ENCODE peak calls at places on chromosomes 2 and 18, in nine cellular contexts. B, U, R, C, T, J, I, S and H are unnamed samples.

GRCh38 chr18:61731169-61731568 is 161.6 kb downstream of the RNF152 start:
- DNase-seq in R (no peak), U (no peak), S (no peak), B (no peak), T (no peak), J (no peak), I (no peak), C (no peak), H (no peak)

GRCh38 chr2:8882094-8882493 is 44.7 kb upstream of the KIDINS220 start:
- DNase-seq in T (no peak), S (no peak), C (peak; percentile 43), U (peak; percentile 55), R (no peak), J (no peak), B (peak; percentile 22), I (no peak), H (no peak)

GRCh38 chr2:185208261-185208660 is 530.3 kb upstream of the FSIP2 start:
- DNase-seq in T (no peak), B (peak; percentile 45), U (peak; percentile 17), C (peak; percentile 60), J (no peak), S (peak; percentile 29), I (no peak), R (no peak), H (no peak)

GRCh38 chr2:236663267-236663666 is 93.6 kb downstream of the ACKR3 start:
- DNase-seq in J (no peak), R (peak; percentile 90), C (no peak), U (no peak), S (no peak), T (peak; percentile 78), I (peak; percentile 93), B (no peak), H (peak; percentile 62)

GRCh38 chr18:13400636-13401315 is 182.2 kb downstream of the LDLRAD4 start:
- DNase-seq in T (no peak), C (no peak), S (no peak), U (no peak), J (no peak), B (no peak), I (no peak), R (no peak), H (no peak)

GRCh38 chr2:8456149-8457091 is 225.4 kb upstream of the ID2 start:
- DNase-seq in T (no peak), B (no peak), R (no peak), U (no peak), S (peak; percentile 31), J (no peak), C (no peak), I (no peak), H (no peak)

GRCh38 chr2:30252723-30253688 is 21.7 kb downstream of the LBH start:
- DNase-seq in S (peak; percentile 58), C (no peak), R (no peak), J (peak; percentile 64), I (no peak), U (peak; percentile 87), B (no peak), T (peak; percentile 58), H (peak; percentile 38)

GRCh38 chr2:28895189-28895893 is 874 bp downstream of the WDR43 start:
- DNase-seq in I (no peak), U (peak; percentile 48), B (no peak), S (no peak), T (peak; percentile 70), C (peak; percentile 54), J (no peak), R (peak; percentile 87), H (peak; percentile 44)

GRCh38 chr2:85804583-85804982 is 50.8 kb downstream of the ATOH8 start:
- DNase-seq in S (no peak), B (no peak), R (no peak), J (no peak), C (no peak), T (peak; percentile 45), U (peak; percentile 36), I (no peak), H (no peak)

GRCh38 chr2:189260361-189260761 is 80.8 kb upstream of the COL5A2 start:
- DNase-seq in U (no peak), J (no peak), R (no peak), S (no peak), T (no peak), I (no peak), C (no peak), B (no peak), H (no peak)

GRCh38 chr18:27181726-27182125 is 3.4 kb downstream of the CHST9 start:
- DNase-seq in S (no peak), J (no peak), R (no peak), I (no peak), U (no peak), B (no peak), T (no peak), C (no peak), H (no peak)

GRCh38 chr2:230254152-230254881 is 28.8 kb downstream of the SP140 start:
- DNase-seq in I (no peak), R (no peak), T (no peak), B (no peak), J (no peak), C (no peak), U (no peak), S (no peak), H (no peak)

GRCh38 chr18:2979027-2979570 is 33.8 kb downstream of the LPIN2 start:
- DNase-seq in C (no peak), B (no peak), T (no peak), S (no peak), U (no peak), R (no peak), I (no peak), J (no peak), H (no peak)

GRCh38 chr2:27723372-27724144 is 48.0 kb upstream of the MRPL33 start:
- DNase-seq in I (no peak), J (peak; percentile 61), C (peak; percentile 75), S (peak; percentile 79), U (peak; percentile 92), R (no peak), B (peak; percentile 62), T (no peak), H (peak; percentile 35)

GRCh38 chr18:52313213-52313612 is 26.8 kb upstream of the DCC start:
- DNase-seq in S (no peak), J (no peak), R (no peak), U (no peak), B (no peak), T (no peak), I (no peak), C (no peak), H (no peak)

DNA sequence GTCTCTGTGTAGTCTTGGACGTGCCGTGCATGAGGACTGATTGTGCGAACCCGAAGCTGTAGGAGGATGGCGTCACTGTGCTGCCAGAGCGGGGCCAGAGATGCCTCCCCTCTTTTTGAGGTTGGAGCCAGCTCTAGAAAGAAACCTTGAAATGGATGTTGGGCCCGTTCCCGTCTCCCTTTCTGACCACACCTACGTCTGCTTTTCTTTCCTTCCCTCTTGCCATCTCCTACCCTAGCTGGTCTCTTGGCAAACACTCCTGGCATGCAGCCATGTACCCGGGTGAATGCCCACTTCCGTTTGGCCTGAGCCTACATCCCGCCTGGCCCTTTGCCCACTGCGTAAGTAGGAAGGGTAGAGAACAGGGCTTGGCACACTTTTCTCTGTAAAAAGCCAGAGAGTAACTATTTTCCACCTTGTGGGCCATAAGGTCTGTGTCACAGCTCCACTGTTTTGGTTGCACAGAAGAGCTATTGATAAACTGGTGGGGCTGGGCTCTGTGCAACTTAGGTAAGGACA is 37.4 kb downstream of the SH3BP4 start:
- DNase-seq in I (no peak), T (peak; percentile 87), U (no peak), J (peak; percentile 82), R (no peak), B (no peak), S (peak; percentile 99), C (no peak), H (peak; percentile 68)
- TF ChIP-seq POLR2A in I (no peak), T (no peak), U (no peak), J (no peak), R (no peak), B (no peak), S (no peak), C (no peak), H (no peak)

DNA sequence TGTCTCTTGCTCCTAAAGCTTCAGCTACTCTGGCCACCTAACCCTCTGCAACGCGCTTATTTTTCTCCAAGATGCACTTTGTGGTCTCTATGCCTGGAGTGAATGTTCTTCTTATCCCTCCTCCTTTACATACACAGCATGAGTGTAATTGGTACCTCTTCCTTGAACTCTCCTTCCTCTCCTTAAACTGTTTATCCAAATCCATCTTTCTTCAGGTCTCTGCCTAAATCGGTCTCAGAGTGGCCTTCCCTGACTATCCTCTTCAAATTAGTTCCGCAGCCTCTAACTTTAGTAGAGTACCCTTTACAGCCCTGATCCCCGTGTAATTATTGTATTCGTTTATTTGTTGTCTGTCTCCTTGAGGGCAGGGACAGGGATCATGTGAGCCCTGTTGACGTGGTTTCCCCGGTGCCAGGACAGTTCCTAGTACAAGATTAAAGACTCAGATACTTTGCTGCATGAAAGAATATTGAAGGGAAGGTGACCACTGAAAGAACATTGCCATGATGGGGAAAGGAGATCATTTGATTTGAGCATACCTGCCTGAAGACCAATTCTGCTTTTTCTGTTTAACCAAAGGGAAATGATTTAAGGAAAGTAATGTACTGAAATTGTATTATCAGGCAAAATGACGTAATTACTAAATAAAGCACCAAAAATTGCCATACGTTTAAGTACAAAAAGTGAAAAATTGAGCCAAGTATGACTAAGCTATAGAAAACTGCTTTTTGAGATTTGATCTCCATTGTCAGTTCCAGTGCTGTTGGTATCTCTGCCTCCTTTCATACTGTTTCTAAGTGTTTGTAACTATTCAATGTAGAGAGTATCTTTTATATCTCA is 1.2 kb downstream of the CNOT9 start:
- DNase-seq in B (no peak), U (peak; percentile 24), J (no peak), I (no peak), T (no peak), R (no peak), C (peak; percentile 34), S (peak; percentile 40), H (peak; percentile 27)
- H3K4me1 ChIP-seq in B (peaks cover 27% of the 10 kb centered on the region), U (peaks cover 22% of the 10 kb centered on the region), J (peaks cover 19% of the 10 kb centered on the region), I (peaks cover 50% of the 10 kb centered on the region), T (peaks cover 35% of the 10 kb centered on the region), R (peaks cover 40% of the 10 kb centered on the region), C (peaks cover 51% of the 10 kb centered on the region), S (peaks cover 51% of the 10 kb centered on the region), H (peaks cover 57% of the 10 kb centered on the region)

GRCh38 chr2:168160897-168161296 is 86.5 kb downstream of the STK39 start:
- DNase-seq in B (peak; percentile 69), U (peak; percentile 54), R (no peak), S (no peak), C (peak; percentile 60), J (no peak), I (no peak), T (no peak), H (no peak)
- TF ChIP-seq CTCF in B (peak; percentile 60), U (peak; percentile 20), R (no peak), S (no peak), C (peak; percentile 57), J (peak; percentile 19), I (no peak), T (no peak), H (no peak)

DNA sequence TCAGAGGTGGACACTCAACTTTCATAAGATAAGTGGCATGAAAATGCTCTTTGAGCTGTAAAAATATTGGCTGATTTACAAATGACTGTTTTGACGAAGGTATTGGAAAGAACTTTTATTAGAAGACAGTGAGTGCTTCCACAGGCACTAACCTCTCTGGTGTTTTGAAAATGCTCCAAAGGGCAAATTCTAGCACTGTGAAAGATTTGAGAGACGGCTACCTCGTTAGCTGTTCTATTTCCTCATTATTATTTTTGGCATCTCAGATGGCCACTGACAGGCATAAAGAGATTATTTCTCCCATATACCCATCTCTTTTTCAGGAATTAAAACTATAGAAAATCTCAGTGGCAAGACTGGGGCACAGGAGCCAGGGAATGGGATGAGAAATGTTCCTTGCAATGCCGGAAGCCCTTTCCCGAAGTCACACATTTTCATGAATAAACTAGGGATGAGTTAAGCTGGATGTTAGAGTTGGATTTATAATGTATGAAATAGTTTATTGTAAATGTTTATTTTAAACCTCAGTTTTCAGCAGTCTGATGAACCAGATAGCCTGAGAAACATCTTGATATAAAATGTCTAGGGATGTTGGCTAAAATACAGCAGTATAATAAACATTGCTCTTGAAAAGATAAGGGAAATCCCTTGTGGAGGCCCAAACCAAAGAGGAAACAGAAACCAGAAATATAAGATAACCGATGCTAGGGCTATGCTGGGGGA is 175.7 kb downstream of the ASB1 start:
- DNase-seq in U (no peak), R (no peak), T (no peak), J (no peak), C (no peak), B (no peak), S (no peak), I (peak; percentile 55), H (no peak)
- TF ChIP-seq POLR2A in U (no peak), R (no peak), T (no peak), J (no peak), C (no peak), B (no peak), S (no peak), I (no peak), H (no peak)